ENCODE peak calls at places on chromosomes 5 and 9, in eight cellular contexts. One of them, this sample, is unnamed. For H3K27me3, the result is how much of the 10 kb centered on the place peaks cover.

GRCh38 chr9:112487799-112488345 is 1.2 kb downstream of the KIAA1958 start:
- DNase-seq in mesendoderm: peak
- DNase-seq in pancreas: no peak
- DNase-seq in left ventricle myocardium inferior: no peak
- DNase-seq in transverse colon: no peak
- DNase-seq in HepG2: no peak
- DNase-seq in upper lobe of right lung: no peak
- DNase-seq in astrocyte: peak
- DNase-seq in this sample: no peak

GRCh38 chr5:126519637-126520592 is 75.1 kb downstream of the ALDH7A1 start:
- DNase-seq in mesendoderm: no peak
- DNase-seq in upper lobe of right lung: no peak
- DNase-seq in transverse colon: peak
- DNase-seq in pancreas: no peak
- DNase-seq in left ventricle myocardium inferior: peak
- DNase-seq in astrocyte: no peak
- DNase-seq in HepG2: no peak
- DNase-seq in this sample: no peak

GRCh38 chr5:92749943-92750342 is 831.1 kb downstream of the NR2F1-AS1 start:
- DNase-seq in pancreas: no peak
- DNase-seq in left ventricle myocardium inferior: no peak
- DNase-seq in transverse colon: no peak
- DNase-seq in HepG2: peak
- DNase-seq in mesendoderm: peak
- DNase-seq in upper lobe of right lung: no peak
- DNase-seq in astrocyte: peak
- DNase-seq in this sample: no peak

GRCh38 chr5:40689442-40689841 is 9.7 kb downstream of the PTGER4 start:
- DNase-seq in left ventricle myocardium inferior: no peak
- DNase-seq in astrocyte: peak
- DNase-seq in transverse colon: no peak
- DNase-seq in pancreas: peak
- DNase-seq in HepG2: peak
- DNase-seq in mesendoderm: peak
- DNase-seq in upper lobe of right lung: no peak
- DNase-seq in this sample: no peak

GRCh38 chr9:71911908-71912325 is 478 bp downstream of the C9orf85 start:
- DNase-seq in pancreas: no peak
- DNase-seq in HepG2: no peak
- DNase-seq in left ventricle myocardium inferior: no peak
- DNase-seq in transverse colon: no peak
- DNase-seq in mesendoderm: no peak
- DNase-seq in astrocyte: peak
- DNase-seq in upper lobe of right lung: no peak
- DNase-seq in this sample: no peak

GRCh38 chr9:78261403-78262001 is 25.6 kb downstream of the CEP78 start:
- DNase-seq in astrocyte: peak
- DNase-seq in transverse colon: no peak
- DNase-seq in mesendoderm: peak
- DNase-seq in HepG2: peak
- DNase-seq in left ventricle myocardium inferior: no peak
- DNase-seq in upper lobe of right lung: no peak
- DNase-seq in pancreas: no peak
- DNase-seq in this sample: no peak

GRCh38 chr5:68861099-68861498 is 232.7 kb upstream of the SLC30A5 start:
- DNase-seq in pancreas: no peak
- DNase-seq in transverse colon: no peak
- DNase-seq in upper lobe of right lung: no peak
- DNase-seq in astrocyte: no peak
- DNase-seq in HepG2: no peak
- DNase-seq in left ventricle myocardium inferior: no peak
- DNase-seq in mesendoderm: no peak
- DNase-seq in this sample: no peak

GRCh38 chr9:109143881-109144562 is 23.0 kb downstream of the FRRS1L start:
- DNase-seq in HepG2: peak
- DNase-seq in mesendoderm: peak
- DNase-seq in astrocyte: peak
- DNase-seq in transverse colon: no peak
- DNase-seq in pancreas: no peak
- DNase-seq in left ventricle myocardium inferior: no peak
- DNase-seq in upper lobe of right lung: no peak
- DNase-seq in this sample: no peak

GRCh38 chr9:117080996-117081395 is 333.9 kb downstream of the ASTN2 start:
- DNase-seq in upper lobe of right lung: no peak
- DNase-seq in astrocyte: no peak
- DNase-seq in pancreas: no peak
- DNase-seq in mesendoderm: no peak
- DNase-seq in HepG2: no peak
- DNase-seq in left ventricle myocardium inferior: no peak
- DNase-seq in transverse colon: no peak
- DNase-seq in this sample: no peak

GRCh38 chr5:54206580-54207229 is 103.7 kb downstream of the ARL15 start:
- DNase-seq in mesendoderm: no peak
- DNase-seq in HepG2: no peak
- DNase-seq in upper lobe of right lung: no peak
- DNase-seq in left ventricle myocardium inferior: no peak
- DNase-seq in transverse colon: no peak
- DNase-seq in pancreas: no peak
- DNase-seq in astrocyte: no peak
- DNase-seq in this sample: no peak

GRCh38 chr5:168734657-168735344 is 155.6 kb upstream of the PANK3 start:
- DNase-seq in left ventricle myocardium inferior: peak
- DNase-seq in astrocyte: peak
- DNase-seq in pancreas: no peak
- DNase-seq in transverse colon: no peak
- DNase-seq in mesendoderm: no peak
- DNase-seq in upper lobe of right lung: no peak
- DNase-seq in HepG2: no peak
- DNase-seq in this sample: no peak

GRCh38 chr9:137030528-137030927 is 1.4 kb downstream of the FUT7 start:
- DNase-seq in left ventricle myocardium inferior: no peak
- DNase-seq in upper lobe of right lung: peak
- DNase-seq in pancreas: no peak
- DNase-seq in mesendoderm: no peak
- DNase-seq in HepG2: no peak
- DNase-seq in transverse colon: no peak
- DNase-seq in astrocyte: no peak
- DNase-seq in this sample: no peak

GRCh38 chr9:34809504-34810186 is 99.7 kb upstream of the CCL21 start:
- DNase-seq in mesendoderm: peak
- DNase-seq in astrocyte: no peak
- DNase-seq in HepG2: no peak
- DNase-seq in upper lobe of right lung: no peak
- DNase-seq in transverse colon: no peak
- DNase-seq in pancreas: no peak
- DNase-seq in left ventricle myocardium inferior: no peak
- DNase-seq in this sample: peak

GRCh38 chr9:34810187-34810524 is 100.2 kb upstream of the CCL21 start:
- DNase-seq in upper lobe of right lung: no peak
- DNase-seq in mesendoderm: no peak
- DNase-seq in HepG2: no peak
- DNase-seq in astrocyte: no peak
- DNase-seq in left ventricle myocardium inferior: no peak
- DNase-seq in pancreas: no peak
- DNase-seq in transverse colon: no peak
- DNase-seq in this sample: no peak
- H3K27me3 ChIP-seq in upper lobe of right lung: under half
- H3K27me3 ChIP-seq in mesendoderm: under half
- H3K27me3 ChIP-seq in HepG2: under half
- H3K27me3 ChIP-seq in astrocyte: under half
- H3K27me3 ChIP-seq in left ventricle myocardium inferior: half or more
- H3K27me3 ChIP-seq in pancreas: under half
- H3K27me3 ChIP-seq in transverse colon: half or more
- H3K27me3 ChIP-seq in this sample: under half

DNA sequence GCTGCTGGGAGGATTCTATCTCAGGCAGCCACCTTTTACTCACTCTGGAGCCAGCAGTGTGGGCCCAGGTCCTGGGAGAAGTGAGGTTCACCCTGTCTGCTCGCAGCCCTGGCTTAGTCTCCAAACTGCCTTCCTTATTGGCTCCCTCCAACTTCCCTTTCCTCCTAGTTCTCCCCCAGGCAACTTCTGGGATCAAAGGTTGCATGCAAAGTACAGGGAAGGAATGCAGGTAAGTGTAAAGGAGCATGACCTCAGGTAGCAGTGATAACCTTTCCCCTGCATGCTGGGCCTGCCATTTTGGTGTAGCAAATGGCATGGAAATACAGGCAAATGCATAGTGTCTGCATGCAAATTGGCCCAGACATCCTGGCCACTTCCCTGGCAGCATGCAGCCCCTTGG is 53.8 kb upstream of the ARAP3 start:
- DNase-seq in HepG2: no peak
- DNase-seq in transverse colon: no peak
- DNase-seq in astrocyte: no peak
- DNase-seq in upper lobe of right lung: no peak
- DNase-seq in left ventricle myocardium inferior: no peak
- DNase-seq in mesendoderm: peak
- DNase-seq in pancreas: no peak
- DNase-seq in this sample: no peak
- H3K4me3 ChIP-seq in HepG2: no peak
- H3K4me3 ChIP-seq in transverse colon: no peak
- H3K4me3 ChIP-seq in astrocyte: no peak
- H3K4me3 ChIP-seq in upper lobe of right lung: no peak
- H3K4me3 ChIP-seq in left ventricle myocardium inferior: no peak
- H3K4me3 ChIP-seq in mesendoderm: no peak
- H3K4me3 ChIP-seq in pancreas: no peak
- H3K4me3 ChIP-seq in this sample: no peak

DNA sequence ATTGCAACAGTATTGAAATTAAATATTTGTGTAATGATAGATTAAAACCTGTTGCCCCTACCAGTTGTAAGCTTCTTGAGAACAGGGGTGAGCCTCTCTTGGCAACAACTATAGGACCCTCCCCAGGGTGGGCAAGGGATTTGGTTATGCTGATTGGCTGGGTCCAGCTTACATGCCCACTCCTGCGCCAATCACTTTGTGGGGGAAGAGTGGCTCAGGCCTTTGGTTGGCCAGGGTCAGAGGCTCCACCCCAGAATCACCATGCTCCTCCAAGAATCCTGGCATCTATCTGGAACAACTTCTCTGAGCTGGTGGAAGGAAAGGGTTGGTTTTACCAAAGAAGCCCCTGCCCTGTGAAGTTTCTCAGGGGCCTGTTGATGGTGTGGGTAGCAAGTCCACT is 8.6 kb upstream of the PITX1 start:
- DNase-seq in left ventricle myocardium inferior: no peak
- DNase-seq in mesendoderm: no peak
- DNase-seq in astrocyte: no peak
- DNase-seq in transverse colon: no peak
- DNase-seq in pancreas: no peak
- DNase-seq in upper lobe of right lung: no peak
- DNase-seq in HepG2: no peak
- DNase-seq in this sample: no peak
- H3K27me3 ChIP-seq in left ventricle myocardium inferior: half or more
- H3K27me3 ChIP-seq in mesendoderm: half or more
- H3K27me3 ChIP-seq in astrocyte: half or more
- H3K27me3 ChIP-seq in transverse colon: half or more
- H3K27me3 ChIP-seq in pancreas: under half
- H3K27me3 ChIP-seq in upper lobe of right lung: half or more
- H3K27me3 ChIP-seq in HepG2: under half
- H3K27me3 ChIP-seq in this sample: half or more

DNA sequence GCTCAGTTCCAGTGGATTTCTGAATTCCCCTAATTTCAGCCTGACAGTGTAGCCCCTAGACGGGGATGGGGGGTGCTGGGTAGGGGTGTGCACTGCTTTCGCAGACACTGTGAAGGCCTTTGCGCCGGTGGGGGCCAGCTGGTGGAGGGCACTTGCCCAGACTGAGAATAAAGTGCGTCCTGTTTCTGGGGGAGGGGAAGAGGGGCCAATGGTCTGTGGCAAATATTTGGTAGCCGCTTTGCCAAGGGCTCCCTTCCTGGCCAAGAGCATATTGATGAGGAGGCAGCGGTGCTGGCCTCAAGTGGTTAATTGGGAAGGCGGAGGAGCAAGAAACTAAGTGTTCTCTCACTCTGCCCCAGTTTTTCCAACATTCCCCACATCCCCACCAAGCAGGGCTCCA is 1.4 kb downstream of the CXCL14 start:
- DNase-seq in mesendoderm: no peak
- DNase-seq in HepG2: no peak
- DNase-seq in left ventricle myocardium inferior: no peak
- DNase-seq in transverse colon: no peak
- DNase-seq in upper lobe of right lung: no peak
- DNase-seq in astrocyte: no peak
- DNase-seq in pancreas: no peak
- DNase-seq in this sample: no peak
- H3K4me3 ChIP-seq in mesendoderm: no peak
- H3K4me3 ChIP-seq in HepG2: no peak
- H3K4me3 ChIP-seq in left ventricle myocardium inferior: no peak
- H3K4me3 ChIP-seq in transverse colon: no peak
- H3K4me3 ChIP-seq in upper lobe of right lung: no peak
- H3K4me3 ChIP-seq in astrocyte: no peak
- H3K4me3 ChIP-seq in pancreas: no peak
- H3K4me3 ChIP-seq in this sample: no peak

DNA sequence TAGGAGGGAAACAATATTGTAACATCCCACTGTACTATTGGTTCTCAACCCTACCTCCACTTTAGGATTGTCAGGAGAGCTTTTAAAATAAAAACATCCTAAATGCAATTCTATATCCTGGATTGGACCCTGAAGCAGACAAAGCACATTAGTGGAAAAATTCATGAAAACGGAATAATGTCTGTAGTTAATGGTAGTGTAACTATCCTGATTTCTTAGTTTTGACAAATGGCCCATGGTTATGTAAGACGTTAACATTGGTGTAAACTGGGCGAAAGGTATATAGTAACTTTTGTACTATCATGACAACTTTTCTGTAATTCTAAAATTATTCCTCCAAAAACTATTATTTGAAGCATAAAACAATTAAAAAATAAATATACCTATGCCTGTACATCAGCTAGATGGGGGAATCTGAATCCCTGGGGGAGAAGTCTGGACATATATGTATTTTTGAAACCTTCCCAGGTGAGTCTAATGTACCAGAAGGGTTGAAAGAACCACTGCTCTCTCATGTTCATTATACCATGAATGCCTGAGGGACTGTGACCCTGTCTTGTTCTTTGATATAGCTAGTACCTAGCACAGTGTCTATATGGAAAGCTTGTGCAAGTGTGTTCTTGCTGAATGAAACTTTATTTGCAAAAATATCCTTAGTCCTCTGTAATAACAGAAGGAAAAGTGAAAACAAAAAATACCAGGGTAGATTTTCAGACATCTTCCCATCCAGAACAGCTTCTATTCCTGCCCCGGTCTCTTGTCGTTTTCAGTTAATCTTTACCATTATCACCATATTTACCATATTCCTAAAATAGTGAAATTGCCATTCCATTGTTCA is 3.4 kb upstream of the TRMO start:
- DNase-seq in pancreas: no peak
- DNase-seq in astrocyte: no peak
- DNase-seq in mesendoderm: no peak
- DNase-seq in left ventricle myocardium inferior: no peak
- DNase-seq in transverse colon: no peak
- DNase-seq in HepG2: no peak
- DNase-seq in upper lobe of right lung: no peak
- DNase-seq in this sample: no peak
- H3K27me3 ChIP-seq in pancreas: under half
- H3K27me3 ChIP-seq in astrocyte: under half
- H3K27me3 ChIP-seq in mesendoderm: under half
- H3K27me3 ChIP-seq in left ventricle myocardium inferior: under half
- H3K27me3 ChIP-seq in transverse colon: under half
- H3K27me3 ChIP-seq in HepG2: under half
- H3K27me3 ChIP-seq in upper lobe of right lung: under half
- H3K27me3 ChIP-seq in this sample: under half

GRCh38 chr9:129777769-129778130 is 24.9 kb upstream of the PTGES start:
- DNase-seq in left ventricle myocardium inferior: no peak
- DNase-seq in HepG2: no peak
- DNase-seq in upper lobe of right lung: no peak
- DNase-seq in astrocyte: no peak
- DNase-seq in pancreas: no peak
- DNase-seq in transverse colon: no peak
- DNase-seq in mesendoderm: no peak
- DNase-seq in this sample: no peak
- H3K4me3 ChIP-seq in left ventricle myocardium inferior: peak
- H3K4me3 ChIP-seq in HepG2: no peak
- H3K4me3 ChIP-seq in upper lobe of right lung: no peak
- H3K4me3 ChIP-seq in astrocyte: no peak
- H3K4me3 ChIP-seq in pancreas: no peak
- H3K4me3 ChIP-seq in transverse colon: no peak
- H3K4me3 ChIP-seq in mesendoderm: no peak
- H3K4me3 ChIP-seq in this sample: no peak